ENCODE peak calls at places on chromosomes 16 and 17, in nine cellular contexts. G, L, S, O, A, H, V, F and B are unnamed samples.

GRCh38 chr17:36823850-36824677 is 113.2 kb upstream of the LHX1 start:
- DNase-seq in G (no peak), L (no peak), S (no peak), O (no peak), A (no peak), H (no peak), V (no peak), F (no peak), B (no peak)

GRCh38 chr17:78925662-78926555 is 722 bp upstream of the TIMP2 start:
- DNase-seq in G (no peak), L (peak; percentile 69), S (peak; percentile 66), O (peak; percentile 94), A (peak; percentile 74), H (no peak), V (no peak), F (no peak), B (no peak)

GRCh38 chr17:11980813-11981212 is 16.5 kb downstream of the ZNF18 start:
- DNase-seq in G (no peak), L (no peak), S (no peak), O (peak; percentile 13), A (no peak), H (no peak), V (no peak), F (no peak), B (no peak)

GRCh38 chr16:48965391-48965790 is 316.2 kb downstream of the CBLN1 start:
- DNase-seq in G (peak; percentile 31), L (no peak), S (no peak), O (no peak), A (no peak), H (no peak), V (no peak), F (peak; percentile 98), B (no peak)

GRCh38 chr16:81522141-81522701 is 77.6 kb downstream of the CMIP start:
- DNase-seq in G (peak; percentile 54), L (peak; percentile 13), S (peak; percentile 41), O (no peak), A (no peak), H (peak; percentile 67), V (no peak), F (no peak), B (peak; percentile 45)

GRCh38 chr17:4003501-4004421 is 39.5 kb upstream of the ATP2A3 start:
- DNase-seq in G (peak; percentile 81), L (peak; percentile 86), S (peak; percentile 87), O (no peak), A (no peak), H (no peak), V (no peak), F (no peak), B (no peak)

GRCh38 chr17:49003557-49004511 is 6.6 kb downstream of the IGF2BP1 start:
- DNase-seq in G (no peak), L (no peak), S (no peak), O (peak; percentile 52), A (no peak), H (no peak), V (no peak), F (no peak), B (no peak)

GRCh38 chr17:72900542-72900941 is 191.9 kb downstream of the SLC39A11 start:
- DNase-seq in G (no peak), L (no peak), S (no peak), O (no peak), A (no peak), H (no peak), V (no peak), F (peak; percentile 21), B (no peak)

GRCh38 chr16:89822188-89823086 is 5.8 kb upstream of the SPIRE2 start:
- DNase-seq in G (peak; percentile 44), L (no peak), S (peak; percentile 46), O (peak; percentile 30), A (no peak), H (no peak), V (no peak), F (no peak), B (no peak)

GRCh38 chr17:50845260-50846147 is 10.1 kb downstream of the WFIKKN2 start:
- DNase-seq in G (no peak), L (no peak), S (no peak), O (peak; percentile 65), A (no peak), H (no peak), V (no peak), F (no peak), B (no peak)

GRCh38 chr17:34012709-34013375 is 242.2 kb upstream of the CCL2 start:
- DNase-seq in G (no peak), L (no peak), S (no peak), O (no peak), A (no peak), H (no peak), V (no peak), F (no peak), B (no peak)

GRCh38 chr16:47523342-47524006 is 62.3 kb downstream of the PHKB start:
- DNase-seq in G (peak; percentile 15), L (no peak), S (no peak), O (no peak), A (no peak), H (no peak), V (peak; percentile 57), F (no peak), B (peak; percentile 59)

GRCh38 chr17:43118679-43119615 is 6.2 kb downstream of the BRCA1 start:
- DNase-seq in G (no peak), L (no peak), S (no peak), O (peak; percentile 52), A (no peak), H (no peak), V (no peak), F (no peak), B (no peak)

GRCh38 chr16:1022466-1022865 is 40.9 kb downstream of the SOX8 start:
- DNase-seq in G (no peak), L (no peak), S (no peak), O (no peak), A (no peak), H (no peak), V (no peak), F (no peak), B (no peak)

GRCh38 chr16:73544266-73544665 is 496.3 kb upstream of the ZFHX3 start:
- DNase-seq in G (no peak), L (no peak), S (no peak), O (no peak), A (no peak), H (no peak), V (no peak), F (no peak), B (no peak)

GRCh38 chr16:85422374-85423185 is 190.5 kb upstream of the GSE1 start:
- DNase-seq in G (peak; percentile 89), L (peak; percentile 94), S (peak; percentile 90), O (no peak), A (no peak), H (no peak), V (no peak), F (no peak), B (no peak)

GRCh38 chr17:74190154-74190553 is 13.3 kb upstream of the RPL38 start:
- DNase-seq in G (peak; percentile 57), L (no peak), S (no peak), O (peak; percentile 72), A (peak; percentile 34), H (no peak), V (no peak), F (no peak), B (peak; percentile 57)

GRCh38 chr16:67086829-67087228 is 22.9 kb upstream of the PHAF1 start:
- DNase-seq in G (no peak), L (no peak), S (no peak), O (no peak), A (peak; percentile 14), H (no peak), V (no peak), F (no peak), B (no peak)

GRCh38 chr16:11328172-11329079 is 16.8 kb upstream of the RMI2 start:
- DNase-seq in G (peak; percentile 28), L (no peak), S (peak; percentile 80), O (peak; percentile 96), A (peak; percentile 83), H (peak; percentile 22), V (peak; percentile 83), F (no peak), B (peak; percentile 84)

GRCh38 chr17:27751622-27752490 is 48.5 kb downstream of the NOS2 start:
- DNase-seq in G (no peak), L (no peak), S (no peak), O (no peak), A (no peak), H (no peak), V (no peak), F (no peak), B (no peak)